ENCODE peak calls at places on chromosome 11, in four cellular contexts. V is CD4-positive, alpha-beta memory T cell; Q is ovary; K is DND-41. T is an unnamed sample. For H3K27me3 and H3K4me1, the result is how much of the 10 kb centered on the place peaks cover.

GRCh38 chr11:68913188-68913587 is 9.5 kb downstream of the IGHMBP2 start:
- DNase-seq in Q (no peak), K (no peak), V (no peak), T (no peak)

GRCh38 chr11:123578778-123579481 is 75.5 kb downstream of the SCN3B start:
- DNase-seq in Q (no peak), K (no peak), V (no peak), T (no peak)

GRCh38 chr11:450809-451451 is 851 bp downstream of the PTDSS2 start:
- DNase-seq in K (peak), V (peak), Q (peak), T (no peak)

GRCh38 chr11:3121931-3122774 is 43.0 kb downstream of the OSBPL5 start:
- DNase-seq in Q (peak), K (no peak), V (no peak), T (no peak)

GRCh38 chr11:116232364-116232801 is 540.4 kb downstream of the BUD13 start:
- DNase-seq in V (no peak), K (no peak), Q (no peak), T (no peak)

GRCh38 chr11:2928605-2929510 is at the start of gene PHLDA2:
- DNase-seq in V (peak), Q (no peak), K (no peak), T (no peak)

GRCh38 chr11:66848671-66849500 is 5.6 kb downstream of the RCE1 start:
- DNase-seq in Q (peak), V (no peak), K (no peak), T (no peak)

GRCh38 chr11:61353109-61354067 is 8.3 kb downstream of the CYB561A3 start:
- DNase-seq in K (no peak), V (no peak), Q (no peak), T (no peak)

GRCh38 chr11:128970598-128971190 is 28.0 kb upstream of the TP53AIP1 start:
- DNase-seq in V (no peak), K (peak), Q (no peak), T (no peak)

GRCh38 chr11:117970400-117971024 is 15.7 kb upstream of the IL10RA start:
- DNase-seq in Q (no peak), K (peak), V (peak), T (no peak)

GRCh38 chr11:2257023-2257700 is 13.2 kb downstream of the ASCL2 start:
- DNase-seq in K (no peak), Q (peak), V (no peak), T (no peak)

GRCh38 chr11:65911682-65912568 is 6.9 kb downstream of the C11orf68 start:
- DNase-seq in Q (peak), K (no peak), V (no peak), T (no peak)

GRCh38 chr11:104320091-104320490 is 156.1 kb upstream of the PDGFD start:
- DNase-seq in Q (no peak), K (no peak), V (no peak), T (no peak)

GRCh38 chr11:126192386-126192785 is 19.1 kb downstream of the RPUSD4 start:
- DNase-seq in K (no peak), V (no peak), Q (no peak), T (no peak)

GRCh38 chr11:66882540-66882939 is 25.7 kb downstream of the LRFN4 start:
- DNase-seq in V (no peak), Q (no peak), K (no peak), T (no peak)

GRCh38 chr11:32071811-32072210 is 19.1 kb upstream of the RCN1 start:
- DNase-seq in Q (no peak), K (no peak), V (no peak), T (no peak)

GRCh38 chr11:68200639-68201038 is 12.5 kb downstream of the KMT5B start:
- DNase-seq in Q (no peak), V (no peak), K (no peak), T (no peak)

GRCh38 chr11:35585411-35585810 is 32.8 kb upstream of the FJX1 start:
- DNase-seq in V (no peak), Q (no peak), K (no peak), T (no peak)

GRCh38 chr11:12802418-12803085 is 128.3 kb downstream of the TEAD1 start:
- DNase-seq in K (no peak), V (no peak), Q (peak), T (no peak)

GRCh38 chr11:35065566-35065965 is 73.4 kb upstream of the CD44 start:
- DNase-seq in V (no peak), Q (no peak), K (no peak), T (no peak)

GRCh38 chr11:126112547-126112946 is 49.9 kb upstream of the CDON start:
- DNase-seq in V (no peak), Q (no peak), K (no peak), T (no peak)

GRCh38 chr11:70210051-70210501 is 7.0 kb downstream of the FADD start:
- DNase-seq in Q (no peak), V (no peak), K (no peak), T (no peak)

GRCh38 chr11:123268118-123268517 is 73.1 kb upstream of the CLMP start:
- DNase-seq in V (no peak), Q (no peak), K (no peak), T (no peak)

GRCh38 chr11:27317751-27318150 is 45.3 kb downstream of the CCDC34 start:
- DNase-seq in K (no peak), V (no peak), Q (no peak), T (no peak)

GRCh38 chr11:73326929-73327811 is 19.1 kb downstream of the ARHGEF17 start:
- DNase-seq in V (no peak), K (no peak), Q (no peak), T (no peak)

GRCh38 chr11:41497974-41498373 is 38.5 kb upstream of the LRRC4C start:
- DNase-seq in V (no peak), Q (no peak), K (no peak), T (peak)

GRCh38 chr11:17716807-17717206 is 2.6 kb upstream of the MYOD1 start:
- DNase-seq in V (no peak), Q (no peak), K (no peak), T (no peak)
- H3K27me3 ChIP-seq in V (under half), Q (under half), K (under half), T (half or more)

DNA sequence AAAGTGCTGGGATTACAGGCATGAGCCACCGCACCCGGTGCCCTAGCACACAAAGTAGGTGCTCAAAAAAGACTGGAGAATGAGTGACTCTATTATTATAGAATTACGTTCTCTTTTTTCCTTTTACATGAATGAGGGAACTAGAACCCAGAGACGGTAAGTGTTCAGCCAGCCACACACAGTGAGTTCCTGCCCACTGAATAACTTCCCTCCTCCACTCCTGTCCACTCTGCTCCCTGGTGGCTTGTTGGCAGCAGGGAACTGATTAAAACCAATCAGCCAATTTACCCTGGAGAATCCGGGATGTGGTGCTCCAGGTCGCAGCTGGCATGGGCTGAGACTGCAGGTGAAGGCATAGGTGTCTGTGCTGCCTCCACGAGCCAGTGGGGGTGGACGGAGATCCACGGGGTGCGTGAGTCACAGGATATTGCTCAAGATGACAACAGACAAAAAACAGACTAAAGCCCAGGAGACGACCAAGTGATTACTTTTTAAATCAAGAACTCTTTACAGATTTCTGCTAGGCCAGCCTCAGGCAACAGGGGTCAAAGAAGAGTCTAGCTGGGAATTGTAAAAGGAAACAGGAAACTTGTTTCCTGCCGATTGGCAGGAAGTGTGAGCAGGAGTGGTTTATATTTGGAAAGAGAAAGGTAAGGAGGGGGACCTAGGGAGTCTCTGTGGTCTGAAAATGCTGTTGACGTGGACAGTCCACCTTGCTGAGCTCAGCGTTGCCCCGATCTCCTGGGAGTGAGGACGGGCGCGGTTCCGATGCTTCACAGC is 95.2 kb upstream of the TP53I11 start:
- DNase-seq in Q (no peak), V (no peak), K (no peak), T (no peak)
- H3K4me3 ChIP-seq in Q (no peak), V (no peak), K (no peak), T (no peak)

GRCh38 chr11:120391854-120392253 is 55.6 kb downstream of the ARHGEF12 start:
- DNase-seq in V (no peak), Q (no peak), K (no peak), T (no peak)
- H3K4me1 ChIP-seq in V (under half), Q (under half), K (under half), T (under half)

DNA sequence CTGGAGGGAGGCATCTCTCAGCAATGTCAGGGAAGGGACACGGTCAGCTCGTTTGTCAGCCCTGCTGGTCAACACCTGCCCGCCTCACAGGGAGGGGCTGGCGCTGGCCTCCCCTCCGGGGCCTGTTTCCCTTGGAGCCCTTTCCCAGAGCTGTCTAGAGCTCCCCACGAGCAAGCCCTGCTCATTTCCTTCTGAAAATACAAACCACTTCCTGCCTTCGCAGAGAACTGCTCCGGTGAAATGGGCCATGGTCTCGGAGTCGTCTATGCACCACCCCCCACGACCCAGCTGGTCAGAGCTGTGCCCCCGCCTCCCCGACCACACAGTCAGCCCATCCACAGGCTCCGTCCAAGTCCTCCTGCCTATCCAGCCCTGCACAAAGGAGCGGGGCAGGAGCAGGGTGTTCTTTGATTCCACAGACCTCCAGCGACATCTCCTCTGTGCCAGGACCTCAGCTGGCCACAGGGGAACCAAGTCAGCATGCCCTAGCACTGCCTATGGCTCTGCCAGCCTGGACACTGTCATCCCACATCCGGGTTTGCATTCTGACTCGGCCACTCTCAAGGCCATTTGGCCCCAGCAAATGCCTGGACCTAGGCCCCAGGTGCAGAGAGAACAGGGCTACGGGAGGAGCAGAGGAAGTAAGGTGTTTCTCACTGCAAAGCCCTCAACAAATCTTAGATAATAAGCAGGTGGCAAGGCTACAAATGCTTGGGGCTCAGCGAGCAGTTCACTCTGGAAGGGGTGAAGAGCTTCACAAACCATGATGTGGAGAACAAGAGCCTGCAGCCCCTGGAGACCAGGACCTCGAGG is 82.1 kb upstream of the WNT11 start:
- DNase-seq in Q (no peak), V (peak), K (peak), T (no peak)
- H3K27me3 ChIP-seq in Q (under half), V (under half), K (under half), T (under half)

DNA sequence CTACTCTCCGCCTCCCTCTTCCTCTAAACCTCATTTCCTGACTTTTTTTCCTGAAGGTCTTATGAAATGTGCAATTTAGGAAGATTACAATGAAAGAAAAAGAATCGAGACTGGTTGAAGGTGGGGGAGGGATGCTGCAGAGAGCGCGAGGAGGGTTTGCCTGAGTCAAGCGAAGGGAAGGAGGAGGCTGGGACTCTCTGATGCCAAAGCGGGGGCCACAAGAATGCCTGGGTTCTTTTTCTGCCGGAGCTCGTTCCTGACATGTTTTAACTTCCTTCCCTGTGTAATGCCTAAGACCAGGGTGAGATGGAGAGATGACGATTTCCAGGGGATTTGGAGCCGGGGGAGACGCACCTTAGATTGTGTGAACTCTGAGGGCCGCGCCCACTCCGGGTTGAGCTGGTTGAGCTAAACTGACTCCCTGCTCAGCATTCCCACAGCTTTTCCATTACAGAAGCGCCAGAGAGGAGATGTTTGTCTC is 270.5 kb upstream of the SORL1-AS1 start:
- DNase-seq in V (no peak), K (no peak), Q (peak), T (no peak)
- H3K4me3 ChIP-seq in V (no peak), K (no peak), Q (peak), T (peak)

GRCh38 chr11:9687736-9688494 is 24.0 kb downstream of the SWAP70 start:
- DNase-seq in Q (no peak), V (no peak), K (no peak), T (no peak)
- H3K4me1 ChIP-seq in Q (under half), V (under half), K (under half), T (under half)

GRCh38 chr11:134638796-134639540 is 226.9 kb upstream of the B3GAT1 start:
- DNase-seq in Q (no peak), V (no peak), K (peak), T (no peak)
- H3K27me3 ChIP-seq in Q (under half), V (under half), K (under half), T (under half)